ENCODE peak calls at places on chromosomes 1 and 21, in ten cellular contexts. One of them, this sample, is unnamed.

GRCh38 chr1:67948155-67949075 is 102.0 kb downstream of the DIRAS3 start:
- DNase-seq in kidney: no peak
- DNase-seq in brain microvascular endothelial cell: peak
- DNase-seq in astrocyte: peak
- DNase-seq in AG10803: peak
- DNase-seq in lower lobe of right lung: no peak
- DNase-seq in GM23338: no peak
- DNase-seq in ovary: no peak
- DNase-seq in Peyer's patch: no peak
- DNase-seq in A549: no peak
- DNase-seq in this sample: peak

GRCh38 chr1:228090613-228091081 is 8.1 kb downstream of the ARF1 start:
- DNase-seq in kidney: peak
- DNase-seq in brain microvascular endothelial cell: no peak
- DNase-seq in astrocyte: no peak
- DNase-seq in AG10803: no peak
- DNase-seq in lower lobe of right lung: no peak
- DNase-seq in GM23338: no peak
- DNase-seq in ovary: peak
- DNase-seq in Peyer's patch: no peak
- DNase-seq in A549: no peak
- DNase-seq in this sample: peak

GRCh38 chr1:63148825-63149645 is 173.3 kb upstream of the FOXD3 start:
- DNase-seq in kidney: no peak
- DNase-seq in brain microvascular endothelial cell: peak
- DNase-seq in astrocyte: peak
- DNase-seq in AG10803: peak
- DNase-seq in lower lobe of right lung: no peak
- DNase-seq in GM23338: peak
- DNase-seq in ovary: no peak
- DNase-seq in Peyer's patch: no peak
- DNase-seq in A549: peak
- DNase-seq in this sample: peak

GRCh38 chr1:202076050-202076511 is 46.6 kb upstream of the GPR37L1 start:
- DNase-seq in kidney: no peak
- DNase-seq in brain microvascular endothelial cell: peak
- DNase-seq in astrocyte: no peak
- DNase-seq in AG10803: no peak
- DNase-seq in lower lobe of right lung: no peak
- DNase-seq in GM23338: no peak
- DNase-seq in ovary: no peak
- DNase-seq in Peyer's patch: no peak
- DNase-seq in A549: no peak
- DNase-seq in this sample: peak

GRCh38 chr1:77825356-77825709 is 45.9 kb downstream of the MIGA1 start:
- DNase-seq in kidney: no peak
- DNase-seq in brain microvascular endothelial cell: peak
- DNase-seq in astrocyte: peak
- DNase-seq in AG10803: peak
- DNase-seq in lower lobe of right lung: no peak
- DNase-seq in GM23338: peak
- DNase-seq in ovary: no peak
- DNase-seq in Peyer's patch: no peak
- DNase-seq in A549: no peak
- DNase-seq in this sample: peak

GRCh38 chr21:35072960-35073359 is 23.9 kb upstream of the RUNX1 start:
- DNase-seq in kidney: peak
- DNase-seq in brain microvascular endothelial cell: no peak
- DNase-seq in astrocyte: no peak
- DNase-seq in AG10803: peak
- DNase-seq in lower lobe of right lung: no peak
- DNase-seq in GM23338: no peak
- DNase-seq in ovary: peak
- DNase-seq in Peyer's patch: no peak
- DNase-seq in A549: no peak
- DNase-seq in this sample: peak

GRCh38 chr1:46653405-46653853 is 14.7 kb downstream of the ATPAF1 start:
- DNase-seq in kidney: no peak
- DNase-seq in brain microvascular endothelial cell: no peak
- DNase-seq in astrocyte: peak
- DNase-seq in AG10803: peak
- DNase-seq in lower lobe of right lung: no peak
- DNase-seq in GM23338: no peak
- DNase-seq in ovary: no peak
- DNase-seq in Peyer's patch: no peak
- DNase-seq in A549: no peak
- DNase-seq in this sample: peak

GRCh38 chr1:49436865-49437264 is 586.9 kb downstream of the AGBL4 start:
- DNase-seq in kidney: no peak
- DNase-seq in brain microvascular endothelial cell: no peak
- DNase-seq in astrocyte: no peak
- DNase-seq in AG10803: no peak
- DNase-seq in lower lobe of right lung: no peak
- DNase-seq in GM23338: no peak
- DNase-seq in ovary: no peak
- DNase-seq in Peyer's patch: no peak
- DNase-seq in A549: no peak
- DNase-seq in this sample: no peak

GRCh38 chr1:63775418-63776127 is 1.8 kb downstream of the ROR1 start:
- DNase-seq in kidney: no peak
- DNase-seq in brain microvascular endothelial cell: no peak
- DNase-seq in astrocyte: no peak
- DNase-seq in AG10803: no peak
- DNase-seq in lower lobe of right lung: no peak
- DNase-seq in GM23338: no peak
- DNase-seq in ovary: no peak
- DNase-seq in Peyer's patch: no peak
- DNase-seq in A549: no peak
- DNase-seq in this sample: peak

GRCh38 chr1:164785841-164786534 is 227.0 kb downstream of the PBX1 start:
- DNase-seq in kidney: no peak
- DNase-seq in brain microvascular endothelial cell: no peak
- DNase-seq in astrocyte: peak
- DNase-seq in AG10803: peak
- DNase-seq in lower lobe of right lung: no peak
- DNase-seq in GM23338: no peak
- DNase-seq in ovary: no peak
- DNase-seq in Peyer's patch: no peak
- DNase-seq in A549: no peak
- DNase-seq in this sample: no peak

GRCh38 chr1:30892671-30893073 is 15.9 kb downstream of the SDC3 start:
- DNase-seq in kidney: no peak
- DNase-seq in brain microvascular endothelial cell: no peak
- DNase-seq in astrocyte: no peak
- DNase-seq in AG10803: no peak
- DNase-seq in lower lobe of right lung: no peak
- DNase-seq in GM23338: no peak
- DNase-seq in ovary: no peak
- DNase-seq in Peyer's patch: no peak
- DNase-seq in A549: no peak
- DNase-seq in this sample: no peak

GRCh38 chr1:1307261-1307907 is 346 bp downstream of the ACAP3 start:
- DNase-seq in kidney: no peak
- DNase-seq in brain microvascular endothelial cell: no peak
- DNase-seq in astrocyte: no peak
- DNase-seq in AG10803: no peak
- DNase-seq in lower lobe of right lung: peak
- DNase-seq in GM23338: no peak
- DNase-seq in ovary: peak
- DNase-seq in Peyer's patch: no peak
- DNase-seq in A549: no peak
- DNase-seq in this sample: no peak
- H3K4me3 ChIP-seq in kidney: peak
- H3K4me3 ChIP-seq in brain microvascular endothelial cell: peak
- H3K4me3 ChIP-seq in astrocyte: peak
- H3K4me3 ChIP-seq in AG10803: peak
- H3K4me3 ChIP-seq in lower lobe of right lung: peak
- H3K4me3 ChIP-seq in GM23338: peak
- H3K4me3 ChIP-seq in ovary: peak
- H3K4me3 ChIP-seq in Peyer's patch: peak
- H3K4me3 ChIP-seq in A549: peak
- H3K4me3 ChIP-seq in this sample: peak

GRCh38 chr21:45880097-45881068 is 101.2 kb upstream of the COL6A1 start:
- DNase-seq in kidney: peak
- DNase-seq in brain microvascular endothelial cell: peak
- DNase-seq in astrocyte: peak
- DNase-seq in AG10803: peak
- DNase-seq in lower lobe of right lung: peak
- DNase-seq in GM23338: peak
- DNase-seq in ovary: peak
- DNase-seq in Peyer's patch: peak
- DNase-seq in A549: peak
- DNase-seq in this sample: peak
- TF ChIP-seq CTCF in kidney: peak
- TF ChIP-seq CTCF in brain microvascular endothelial cell: peak
- TF ChIP-seq CTCF in astrocyte: peak
- TF ChIP-seq CTCF in AG10803: peak
- TF ChIP-seq CTCF in lower lobe of right lung: peak
- TF ChIP-seq CTCF in GM23338: peak
- TF ChIP-seq CTCF in ovary: no peak
- TF ChIP-seq CTCF in Peyer's patch: peak
- TF ChIP-seq CTCF in A549: peak
- TF ChIP-seq CTCF in this sample: peak

GRCh38 chr21:43611598-43612369 is 47.5 kb downstream of the HSF2BP start:
- DNase-seq in kidney: peak
- DNase-seq in brain microvascular endothelial cell: peak
- DNase-seq in astrocyte: peak
- DNase-seq in AG10803: peak
- DNase-seq in lower lobe of right lung: peak
- DNase-seq in GM23338: peak
- DNase-seq in ovary: peak
- DNase-seq in Peyer's patch: peak
- DNase-seq in A549: peak
- DNase-seq in this sample: peak
- H3K4me3 ChIP-seq in kidney: no peak
- H3K4me3 ChIP-seq in brain microvascular endothelial cell: no peak
- H3K4me3 ChIP-seq in astrocyte: no peak
- H3K4me3 ChIP-seq in AG10803: no peak
- H3K4me3 ChIP-seq in lower lobe of right lung: no peak
- H3K4me3 ChIP-seq in GM23338: no peak
- H3K4me3 ChIP-seq in ovary: no peak
- H3K4me3 ChIP-seq in Peyer's patch: no peak
- H3K4me3 ChIP-seq in A549: no peak
- H3K4me3 ChIP-seq in this sample: no peak

GRCh38 chr1:150186789-150187559 is 37.3 kb downstream of the PLEKHO1 start:
- DNase-seq in kidney: no peak
- DNase-seq in brain microvascular endothelial cell: peak
- DNase-seq in astrocyte: peak
- DNase-seq in AG10803: peak
- DNase-seq in lower lobe of right lung: no peak
- DNase-seq in GM23338: peak
- DNase-seq in ovary: no peak
- DNase-seq in Peyer's patch: no peak
- DNase-seq in A549: peak
- DNase-seq in this sample: peak
- TF ChIP-seq CTCF in kidney: peak
- TF ChIP-seq CTCF in brain microvascular endothelial cell: peak
- TF ChIP-seq CTCF in astrocyte: peak
- TF ChIP-seq CTCF in AG10803: peak
- TF ChIP-seq CTCF in lower lobe of right lung: peak
- TF ChIP-seq CTCF in GM23338: peak
- TF ChIP-seq CTCF in ovary: peak
- TF ChIP-seq CTCF in Peyer's patch: peak
- TF ChIP-seq CTCF in A549: peak
- TF ChIP-seq CTCF in this sample: peak

GRCh38 chr1:235105051-235106043 is 23.3 kb downstream of the TOMM20 start:
- DNase-seq in kidney: no peak
- DNase-seq in brain microvascular endothelial cell: no peak
- DNase-seq in astrocyte: no peak
- DNase-seq in AG10803: peak
- DNase-seq in lower lobe of right lung: no peak
- DNase-seq in GM23338: no peak
- DNase-seq in ovary: no peak
- DNase-seq in Peyer's patch: no peak
- DNase-seq in A549: no peak
- DNase-seq in this sample: peak

GRCh38 chr1:235100124-235100801 is 28.4 kb downstream of the TOMM20 start:
- DNase-seq in kidney: no peak
- DNase-seq in brain microvascular endothelial cell: no peak
- DNase-seq in astrocyte: no peak
- DNase-seq in AG10803: no peak
- DNase-seq in lower lobe of right lung: no peak
- DNase-seq in GM23338: peak
- DNase-seq in ovary: peak
- DNase-seq in Peyer's patch: no peak
- DNase-seq in A549: no peak
- DNase-seq in this sample: peak

GRCh38 chr1:235101558-235102258 is 26.9 kb downstream of the TOMM20 start:
- DNase-seq in kidney: no peak
- DNase-seq in brain microvascular endothelial cell: no peak
- DNase-seq in astrocyte: no peak
- DNase-seq in AG10803: peak
- DNase-seq in lower lobe of right lung: no peak
- DNase-seq in GM23338: no peak
- DNase-seq in ovary: no peak
- DNase-seq in Peyer's patch: no peak
- DNase-seq in A549: no peak
- DNase-seq in this sample: no peak

GRCh38 chr1:235102259-235102582 is 26.4 kb downstream of the TOMM20 start:
- DNase-seq in kidney: no peak
- DNase-seq in brain microvascular endothelial cell: no peak
- DNase-seq in astrocyte: no peak
- DNase-seq in AG10803: no peak
- DNase-seq in lower lobe of right lung: no peak
- DNase-seq in GM23338: no peak
- DNase-seq in ovary: no peak
- DNase-seq in Peyer's patch: no peak
- DNase-seq in A549: no peak
- DNase-seq in this sample: no peak

DNA sequence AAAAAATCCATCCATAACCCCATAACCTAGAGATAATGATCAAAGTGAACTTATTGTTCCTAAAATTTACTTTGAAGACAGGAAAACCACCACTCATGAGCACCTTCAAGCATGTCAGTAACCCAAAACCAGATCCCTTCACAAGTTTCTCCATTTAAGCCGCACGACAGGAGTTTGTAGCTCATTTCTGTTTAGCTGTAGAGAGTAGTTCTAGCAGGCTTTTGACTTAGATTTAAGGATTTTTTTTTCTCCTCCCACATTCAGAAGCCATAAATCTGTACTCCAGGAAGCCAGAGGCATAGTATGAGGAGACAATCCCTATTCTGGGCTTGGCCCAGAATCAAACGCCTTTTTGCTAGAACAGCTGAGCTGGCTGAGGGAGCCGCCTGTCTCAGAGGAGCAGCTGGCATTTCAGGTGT is 25.6 kb downstream of the TOMM20 start:
- DNase-seq in kidney: no peak
- DNase-seq in brain microvascular endothelial cell: no peak
- DNase-seq in astrocyte: no peak
- DNase-seq in AG10803: no peak
- DNase-seq in lower lobe of right lung: no peak
- DNase-seq in GM23338: no peak
- DNase-seq in ovary: no peak
- DNase-seq in Peyer's patch: no peak
- DNase-seq in A549: no peak
- DNase-seq in this sample: no peak
- H3K4me3 ChIP-seq in kidney: no peak
- H3K4me3 ChIP-seq in brain microvascular endothelial cell: no peak
- H3K4me3 ChIP-seq in astrocyte: no peak
- H3K4me3 ChIP-seq in AG10803: no peak
- H3K4me3 ChIP-seq in lower lobe of right lung: no peak
- H3K4me3 ChIP-seq in GM23338: no peak
- H3K4me3 ChIP-seq in ovary: no peak
- H3K4me3 ChIP-seq in Peyer's patch: no peak
- H3K4me3 ChIP-seq in A549: no peak
- H3K4me3 ChIP-seq in this sample: no peak

GRCh38 chr1:55894521-55894920 is 679.4 kb upstream of the USP24 start:
- DNase-seq in kidney: no peak
- DNase-seq in brain microvascular endothelial cell: no peak
- DNase-seq in astrocyte: peak
- DNase-seq in AG10803: peak
- DNase-seq in lower lobe of right lung: no peak
- DNase-seq in GM23338: no peak
- DNase-seq in ovary: no peak
- DNase-seq in Peyer's patch: no peak
- DNase-seq in A549: no peak
- DNase-seq in this sample: peak
- TF ChIP-seq CTCF in kidney: no peak
- TF ChIP-seq CTCF in brain microvascular endothelial cell: no peak
- TF ChIP-seq CTCF in astrocyte: no peak
- TF ChIP-seq CTCF in AG10803: peak
- TF ChIP-seq CTCF in lower lobe of right lung: no peak
- TF ChIP-seq CTCF in GM23338: no peak
- TF ChIP-seq CTCF in ovary: no peak
- TF ChIP-seq CTCF in Peyer's patch: no peak
- TF ChIP-seq CTCF in A549: no peak
- TF ChIP-seq CTCF in this sample: no peak